ENCODE peak calls at places on chromosomes 2 and 18, in six cellular contexts. S is IMR-90, L is K562, U is A549, B is SK-N-SH, V is GM12878. J is an unnamed sample.

GRCh38 chr18:48488388-48488850 is 50.4 kb upstream of the CTIF start:
- DNase-seq in S (peak; percentile 93), L (no peak), U (peak; percentile 50), B (no peak), V (no peak), J (peak; percentile 97)

GRCh38 chr2:144377929-144378328 is 142.0 kb downstream of the ZEB2 start:
- DNase-seq in S (peak; percentile 65), L (peak; percentile 25), U (no peak), B (no peak), V (no peak), J (no peak)

GRCh38 chr2:235827585-235827992 is 333.7 kb downstream of the AGAP1 start:
- DNase-seq in S (no peak), L (no peak), U (peak; percentile 43), B (no peak), V (no peak), J (no peak)

GRCh38 chr2:9407363-9407811 is 15.9 kb downstream of the ITGB1BP1 start:
- DNase-seq in S (peak; percentile 47), L (no peak), U (no peak), B (no peak), V (no peak), J (no peak)

GRCh38 chr2:119025762-119026351 is 83.9 kb downstream of the MARCO start:
- DNase-seq in S (no peak), L (no peak), U (no peak), B (no peak), V (no peak), J (no peak)

GRCh38 chr2:69073928-69074575 is 61.1 kb downstream of the ANTXR1 start:
- DNase-seq in S (no peak), L (no peak), U (no peak), B (no peak), V (no peak), J (peak; percentile 42)

GRCh38 chr2:42828487-42829416 is 36.4 kb upstream of the HAAO start:
- DNase-seq in S (peak; percentile 63), L (peak; percentile 79), U (peak; percentile 96), B (peak; percentile 92), V (peak; percentile 15), J (peak; percentile 66)

GRCh38 chr18:22311301-22311700 is 106.4 kb downstream of the CTAGE1 start:
- DNase-seq in S (peak; percentile 83), L (no peak), U (no peak), B (no peak), V (no peak), J (no peak)

GRCh38 chr18:75208055-75208835 is 694 bp downstream of the PTGR3 start:
- DNase-seq in S (peak; percentile 60), L (peak; percentile 47), U (no peak), B (peak; percentile 75), V (no peak), J (peak; percentile 18)

GRCh38 chr2:10924441-10924840 is 12.7 kb downstream of the KCNF1 start:
- DNase-seq in S (no peak), L (no peak), U (no peak), B (no peak), V (no peak), J (no peak)
- TF ChIP-seq SMC3 in S (no peak), L (no peak), U (no peak), B (no peak), V (no peak), J (no peak)

DNA sequence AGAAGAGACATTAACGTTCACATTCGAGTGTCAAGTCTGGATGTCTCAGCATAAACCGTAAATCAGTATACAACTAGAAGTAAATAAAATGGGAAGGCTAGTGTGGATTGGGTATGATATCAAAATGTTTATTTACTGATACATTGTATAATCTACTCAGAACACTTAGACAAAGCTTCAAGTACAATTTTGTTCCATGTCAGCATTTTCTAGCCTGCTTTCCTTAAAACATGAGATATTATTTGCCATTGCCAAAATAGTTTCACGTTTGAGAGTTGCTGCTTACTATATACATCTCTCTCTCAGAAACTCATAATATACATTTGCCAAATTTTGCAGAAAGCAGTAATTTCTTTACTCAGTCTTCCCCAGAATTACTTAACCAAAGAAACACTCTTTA is 237.5 kb downstream of the IKZF2 start:
- DNase-seq in S (no peak), L (no peak), U (no peak), B (no peak), V (no peak), J (no peak)
- H3K27ac ChIP-seq in S (peak overlapping the region; percentile 29), L (no peak overlapping the region), U (no peak overlapping the region), B (no peak overlapping the region), V (no peak overlapping the region), J (no peak overlapping the region)

GRCh38 chr18:70176537-70176936 is 28.9 kb downstream of the RTTN start:
- DNase-seq in S (no peak), L (no peak), U (no peak), B (no peak), V (no peak), J (no peak)
- TF ChIP-seq SMC3 in S (no peak), L (no peak), U (no peak), B (no peak), V (no peak), J (no peak)

DNA sequence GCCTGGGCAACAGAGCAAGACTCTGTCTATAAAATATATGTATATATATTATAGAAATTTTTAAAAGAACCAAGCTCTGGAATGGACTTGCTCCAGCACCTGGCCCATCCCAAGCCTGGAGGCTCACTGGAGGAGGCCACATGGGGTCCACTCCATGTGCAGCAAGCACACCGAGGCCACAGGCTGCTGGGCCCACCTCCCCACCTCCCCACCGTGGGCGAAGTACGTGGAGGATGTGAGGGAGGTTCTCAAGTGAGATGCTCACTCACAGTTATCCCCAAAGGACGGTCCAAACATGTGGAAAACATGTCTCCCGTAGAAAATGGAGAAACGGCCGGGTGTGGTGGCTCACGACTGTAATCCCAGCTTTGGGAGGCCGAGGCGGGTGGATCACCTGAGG is 13.9 kb upstream of the RAB17 start:
- DNase-seq in S (no peak), L (no peak), U (no peak), B (no peak), V (no peak), J (no peak)
- H3K27ac ChIP-seq in S (no peak overlapping the region), L (no peak overlapping the region), U (no peak overlapping the region), B (no peak overlapping the region), V (no peak overlapping the region), J (no peak overlapping the region)

GRCh38 chr2:72933646-72934151 is 16.4 kb downstream of the EMX1 start:
- DNase-seq in S (no peak), L (no peak), U (no peak), B (no peak), V (no peak), J (no peak)

GRCh38 chr2:72935611-72935957 is 18.3 kb downstream of the EMX1 start:
- DNase-seq in S (no peak), L (no peak), U (no peak), B (no peak), V (no peak), J (no peak)

GRCh38 chr2:72936669-72937355 is 19.5 kb downstream of the EMX1 start:
- DNase-seq in S (no peak), L (no peak), U (no peak), B (no peak), V (no peak), J (no peak)

GRCh38 chr2:72933207-72933606 is 15.9 kb downstream of the EMX1 start:
- DNase-seq in S (no peak), L (no peak), U (no peak), B (no peak), V (no peak), J (no peak)

DNA sequence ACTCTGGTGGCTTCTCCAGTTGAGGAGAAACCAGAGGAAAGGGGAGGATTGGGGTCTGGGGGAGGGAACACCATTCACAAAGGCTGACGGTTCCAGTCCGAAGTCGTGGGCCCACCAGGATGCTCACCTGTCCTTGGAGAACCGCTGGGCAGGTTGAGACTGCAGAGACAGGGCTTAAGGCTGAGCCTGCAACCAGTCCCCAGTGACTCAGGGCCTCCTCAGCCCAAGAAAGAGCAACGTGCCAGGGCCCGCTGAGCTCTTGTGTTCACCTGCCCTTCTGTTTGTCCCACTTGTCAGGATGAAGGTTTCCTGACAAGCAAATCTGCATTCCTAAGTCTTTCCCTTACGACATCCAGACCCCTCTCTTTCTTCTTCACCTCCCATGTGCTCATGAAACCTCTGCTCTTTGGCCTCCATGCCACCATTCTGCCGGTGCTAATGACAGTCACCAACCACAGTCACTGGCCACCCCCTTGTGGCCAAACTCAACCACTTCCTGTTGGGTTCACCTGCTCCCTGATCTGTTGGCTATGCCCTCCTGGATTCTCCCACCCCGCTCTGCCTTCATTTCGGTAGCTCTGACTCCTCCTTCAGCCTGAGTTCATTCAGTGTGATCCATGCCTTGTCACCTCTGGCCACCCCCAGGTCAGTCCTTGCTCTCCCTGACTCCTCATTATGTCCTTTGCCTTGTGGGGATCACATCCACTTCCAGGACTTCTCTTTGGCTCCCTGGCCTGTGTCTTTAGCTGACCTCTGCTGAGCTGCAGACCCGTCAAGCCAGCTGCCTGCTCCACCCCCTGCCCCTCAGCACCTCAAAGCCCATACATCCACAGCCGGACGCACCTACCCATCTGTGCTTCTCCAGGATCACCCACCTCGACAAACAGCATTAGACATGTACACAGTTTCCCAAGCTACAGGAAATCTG is 17.6 kb downstream of the EMX1 start:
- DNase-seq in S (no peak), L (peak; percentile 75), U (peak; percentile 60), B (no peak), V (no peak), J (peak; percentile 73)
- TF ChIP-seq SMC3 in S (no peak), L (peak; percentile 63), U (no peak), B (no peak), V (peak; percentile 58), J (peak; percentile 85)

GRCh38 chr2:174971868-174972781 is 33.1 kb downstream of the CHN1 start:
- DNase-seq in S (peak; percentile 75), L (no peak), U (peak; percentile 41), B (peak; percentile 25), V (no peak), J (no peak)

GRCh38 chr2:174970092-174970491 is 35.1 kb downstream of the CHN1 start:
- DNase-seq in S (peak; percentile 61), L (no peak), U (no peak), B (no peak), V (no peak), J (no peak)

GRCh38 chr2:174972924-174973323 is 32.3 kb downstream of the CHN1 start:
- DNase-seq in S (peak; percentile 83), L (no peak), U (peak; percentile 16), B (no peak), V (no peak), J (no peak)

GRCh38 chr2:174977364-174977763 is 27.8 kb downstream of the CHN1 start:
- DNase-seq in S (no peak), L (no peak), U (no peak), B (no peak), V (no peak), J (no peak)

DNA sequence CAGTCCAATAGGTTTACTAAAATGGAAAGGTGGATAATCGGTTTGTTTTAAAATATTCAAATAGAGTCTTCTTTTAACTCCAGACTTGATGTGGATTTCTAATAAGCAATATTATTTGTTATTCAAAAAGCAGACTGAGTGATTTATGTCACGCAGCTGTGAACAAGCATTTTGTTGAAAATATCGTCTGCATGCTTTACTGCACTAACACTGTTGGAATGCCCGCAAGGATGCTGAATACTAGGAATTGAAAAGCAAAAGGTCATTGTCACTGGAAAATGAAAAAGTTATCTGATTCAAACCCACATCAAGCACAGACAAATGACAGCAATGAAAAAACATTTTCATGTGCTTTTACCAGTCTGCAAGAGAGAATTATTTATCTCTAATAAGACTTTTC is 31.1 kb downstream of the CHN1 start:
- DNase-seq in S (no peak), L (no peak), U (no peak), B (no peak), V (no peak), J (no peak)
- H3K27ac ChIP-seq in S (no peak overlapping the region), L (no peak overlapping the region), U (peak overlapping the region; percentile 71), B (no peak overlapping the region), V (no peak overlapping the region), J (no peak overlapping the region)

J was measured in HepG2.